ENCODE peak calls at places on chromosomes 4 and X, in four cellular contexts. B is activated T-cell treated with anti-CD3 and anti-CD28 coated beads, Interleukin-2, amount 50 U/mL, for 1 hour; S is effector CD4-positive, alpha-beta T cell; P is T1000. X is an unnamed sample.

GRCh38 chr4:124329134-124329533 is 383.4 kb downstream of the ANKRD50 start:
- DNase-seq in B (no peak), S (no peak), P (no peak), X (no peak)

GRCh38 chr4:20323991-20324390 is 72.3 kb downstream of the SLIT2 start:
- DNase-seq in B (no peak), S (no peak), P (no peak), X (no peak)

GRCh38 chrX:57366430-57366829 is 79.9 kb downstream of the FAAH2 start:
- DNase-seq in B (no peak), S (no peak), P (no peak), X (no peak)

GRCh38 chr4:126440297-126440696 is 1125.5 kb downstream of the FAT4 start:
- DNase-seq in B (no peak), S (no peak), P (no peak), X (no peak)

GRCh38 chrX:136627381-136627780 is 20.6 kb upstream of the CD40LG start:
- DNase-seq in B (no peak), S (no peak), P (no peak), X (no peak)

GRCh38 chr4:24889991-24890390 is 22.9 kb downstream of the CCDC149 start:
- DNase-seq in B (no peak), S (no peak), P (no peak), X (no peak)

GRCh38 chr4:8365951-8366350 is 74.6 kb downstream of the ACOX3 start:
- DNase-seq in B (no peak), S (no peak), P (no peak), X (no peak)

GRCh38 chrX:150704030-150704613 is 10.9 kb downstream of the MTMR1 start:
- DNase-seq in B (no peak), S (no peak), P (no peak), X (no peak)

X was measured in SK-MEL-5.